ENCODE peak calls at places on chromosomes 7 and 10, in seven cellular contexts. G is astrocyte of the spinal cord, S is mesothelial cell of epicardium, E is heart left ventricle, X is AG09309, Q is fibroblast of lung, C is HFFc6. V is an unnamed sample.

GRCh38 chr10:3785849-3786290 is 861 bp upstream of the KLF6 start:
- DNase-seq in C (no peak), E (peak; percentile 58), S (no peak), Q (peak; percentile 37), G (peak; percentile 66), X (no peak), V (peak; percentile 54)

GRCh38 chr10:63940277-63940972 is 419.2 kb downstream of the REEP3 start:
- DNase-seq in X (no peak), G (no peak), C (no peak), S (no peak), E (no peak), Q (no peak), V (no peak)

GRCh38 chr7:32574626-32575025 is 79.3 kb downstream of the AVL9 start:
- DNase-seq in Q (no peak), E (no peak), G (no peak), X (no peak), C (no peak), S (no peak), V (no peak)

GRCh38 chr10:32059472-32059871 is 3.2 kb upstream of the KIF5B start:
- DNase-seq in X (no peak), G (no peak), C (no peak), Q (no peak), S (no peak), E (no peak), V (no peak)

GRCh38 chr10:110323503-110323902 is 18.8 kb upstream of the SMNDC1 start:
- DNase-seq in E (no peak), S (no peak), Q (peak; percentile 95), X (peak; percentile 76), G (peak; percentile 84), C (peak; percentile 95), V (peak; percentile 96)

GRCh38 chr7:7435978-7436377 is 99.7 kb downstream of the COL28A1 start:
- DNase-seq in X (no peak), C (no peak), Q (no peak), G (no peak), E (no peak), S (no peak), V (no peak)

GRCh38 chr10:122114156-122114747 is 125.3 kb downstream of the TACC2 start:
- DNase-seq in S (no peak), Q (no peak), C (no peak), X (no peak), G (peak; percentile 20), E (peak; percentile 51), V (peak; percentile 47)

GRCh38 chr7:68146970-68147369 is 1150.3 kb downstream of the TYW1 start:
- DNase-seq in Q (no peak), E (no peak), S (no peak), G (no peak), C (no peak), X (no peak), V (no peak)

GRCh38 chr7:154794147-154794780 is 208.7 kb downstream of the PAXIP1 start:
- DNase-seq in C (no peak), S (no peak), X (no peak), Q (no peak), E (no peak), G (no peak), V (no peak)

GRCh38 chr7:120949393-120949799 is 1.2 kb upstream of the ING3 start:
- DNase-seq in E (no peak), X (no peak), C (no peak), G (no peak), Q (no peak), S (no peak), V (no peak)

GRCh38 chr7:93883078-93883916 is 7.3 kb downstream of the TFPI2 start:
- DNase-seq in S (no peak), Q (peak; percentile 43), C (no peak), E (no peak), G (no peak), X (no peak), V (no peak)

GRCh38 chr7:2687881-2688318 is at the start of gene AMZ1:
- DNase-seq in C (peak; percentile 25), Q (no peak), G (no peak), E (no peak), X (no peak), S (no peak), V (no peak)

GRCh38 chr7:2483495-2483894 is 7.3 kb upstream of the GRIFIN start:
- DNase-seq in E (no peak), S (no peak), Q (no peak), G (no peak), C (no peak), X (no peak), V (no peak)

GRCh38 chr10:109933984-109934565 is 10.8 kb upstream of the XPNPEP1 start:
- DNase-seq in S (no peak), E (no peak), G (peak; percentile 8), X (no peak), Q (no peak), C (no peak), V (peak; percentile 76)

GRCh38 chr7:138006106-138006505 is 4.2 kb upstream of the CREB3L2 start:
- DNase-seq in C (no peak), E (no peak), S (no peak), G (no peak), X (no peak), Q (no peak), V (no peak)

GRCh38 chr7:41579961-41580935 is 122.6 kb downstream of the INHBA start:
- DNase-seq in C (peak; percentile 95), E (no peak), X (peak; percentile 97), S (no peak), G (peak; percentile 88), Q (peak; percentile 99), V (peak; percentile 80)

GRCh38 chr10:113438660-113439059 is 114.2 kb upstream of the HABP2 start:
- DNase-seq in X (peak; percentile 16), Q (peak; percentile 27), C (no peak), S (no peak), E (no peak), G (no peak), V (no peak)

GRCh38 chr7:136293841-136294391 is 316.8 kb upstream of the MTPN start:
- DNase-seq in S (no peak), X (no peak), G (no peak), E (no peak), C (no peak), Q (no peak), V (no peak)

GRCh38 chr7:157138101-157138423 is 664 bp upstream of the UBE3C start:
- DNase-seq in S (no peak), X (no peak), C (no peak), G (no peak), E (no peak), Q (no peak), V (no peak)

GRCh38 chr7:157139142-157140117 is 704 bp downstream of the UBE3C start:
- DNase-seq in Q (peak; percentile 48), G (peak; percentile 6), C (peak; percentile 10), E (peak; percentile 49), X (no peak), S (peak; percentile 32), V (peak; percentile 30)

GRCh38 chr7:157136372-157136771 is 2.4 kb upstream of the UBE3C start:
- DNase-seq in S (no peak), C (peak; percentile 83), G (peak; percentile 86), E (no peak), Q (peak; percentile 82), X (peak; percentile 53), V (peak; percentile 80)

GRCh38 chr7:157140118-157140905 is 1.6 kb downstream of the UBE3C start:
- DNase-seq in S (no peak), E (no peak), C (no peak), X (no peak), Q (no peak), G (no peak), V (no peak)

DNA sequence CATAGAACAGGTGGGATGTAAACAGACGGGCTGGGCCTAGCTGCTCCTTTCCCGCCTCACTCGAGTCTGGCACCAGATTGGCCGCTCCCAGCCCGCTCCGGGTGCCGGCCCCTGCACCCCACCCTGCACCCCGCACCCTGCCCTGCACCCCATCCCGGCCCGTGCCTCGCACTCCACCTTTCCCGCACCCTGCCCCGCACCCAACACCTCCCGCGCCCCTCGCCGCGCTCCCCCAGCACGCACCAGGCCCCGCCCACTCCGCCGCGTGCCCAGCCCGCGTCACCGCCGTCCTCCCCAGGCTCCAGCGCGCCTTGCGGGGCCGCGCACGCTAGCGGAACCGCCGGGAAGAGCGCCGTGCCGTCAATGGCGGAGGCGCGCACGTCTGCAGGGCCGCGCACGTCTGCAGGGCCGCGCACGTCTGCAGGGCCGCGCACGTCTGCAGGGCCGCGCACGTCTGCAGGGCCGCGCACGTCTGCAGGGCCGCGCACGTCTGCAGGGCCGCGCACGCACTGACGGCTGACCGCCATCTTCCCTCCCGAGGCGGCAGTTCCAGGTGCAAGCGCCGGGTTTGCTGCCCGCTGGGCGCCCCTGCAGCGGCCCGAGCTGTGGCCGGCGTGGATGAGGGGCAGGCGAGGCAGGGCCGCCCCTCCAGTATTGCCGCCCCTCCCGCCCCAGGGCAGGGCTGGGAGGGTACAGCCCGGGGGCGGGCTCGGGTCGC is at the start of gene UBE3C:
- DNase-seq in X (peak; percentile 46), Q (peak; percentile 92), G (peak; percentile 93), S (peak; percentile 84), C (peak; percentile 81), E (peak; percentile 91), V (peak; percentile 98)
- TF ChIP-seq CTCF in X (no peak), Q (no peak), G (no peak), S (no peak), C (no peak), E (peak; percentile 6), V (no peak)

GRCh38 chr7:45580053-45580872 is 6.1 kb downstream of the ADCY1 start:
- DNase-seq in G (no peak), C (no peak), S (no peak), X (no peak), E (no peak), Q (no peak), V (no peak)
- TF ChIP-seq CTCF in G (peak; percentile 48), C (peak; percentile 68), S (peak; percentile 34), X (peak; percentile 53), E (no peak), Q (peak; percentile 20), V (peak; percentile 27)

GRCh38 chr10:70523044-70523443 is 44.5 kb downstream of the PALD1 start:
- DNase-seq in S (no peak), G (no peak), E (no peak), C (no peak), X (no peak), Q (no peak), V (no peak)
- TF ChIP-seq CTCF in S (no peak), G (no peak), E (no peak), C (no peak), X (no peak), Q (no peak), V (no peak)

DNA sequence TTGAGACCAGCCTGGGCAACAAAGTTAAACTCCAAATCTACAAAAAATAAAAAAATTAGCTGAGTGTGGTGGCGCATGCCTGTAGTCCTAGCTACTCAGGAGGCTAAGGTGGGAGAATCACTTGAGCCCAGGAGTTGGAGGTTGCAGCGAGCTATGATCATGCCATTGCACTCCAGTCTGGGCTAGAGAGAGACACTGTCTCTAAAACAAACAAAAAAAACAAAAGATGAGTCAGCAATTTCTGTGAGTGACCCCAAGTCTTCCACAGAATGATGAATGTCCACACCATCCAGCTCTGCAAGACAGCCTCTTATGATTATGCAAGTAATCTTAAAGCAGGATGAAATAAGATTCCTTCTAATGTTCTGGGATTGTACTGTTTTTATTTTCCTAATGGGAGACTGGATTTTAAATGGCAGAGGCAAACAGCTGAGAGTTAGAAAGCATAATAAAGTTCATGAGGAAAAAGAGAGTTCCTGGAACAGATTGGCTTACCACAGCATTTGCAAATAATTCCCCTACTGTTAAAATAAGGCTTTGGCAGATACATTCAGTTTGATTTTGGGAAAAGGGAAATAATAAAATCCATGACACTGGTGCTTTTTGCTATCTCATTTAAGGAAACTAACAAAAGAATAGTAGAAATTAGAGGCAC is 18.9 kb upstream of the PRKAR2B start:
- DNase-seq in G (no peak), X (no peak), E (no peak), C (no peak), S (no peak), Q (peak; percentile 55), V (no peak)
- TF ChIP-seq CTCF in G (no peak), X (no peak), E (no peak), C (no peak), S (no peak), Q (no peak), V (no peak)

V was measured in foreskin fibroblast.